ENCODE peak calls at places on chromosomes 5 and 9, in ten cellular contexts. G, C, J, K, Z, V, F, X, N and R are unnamed samples.

GRCh38 chr5:95959051-95959963 is 2.3 kb downstream of the ELL2 start:
- DNase-seq in G (no peak), C (no peak), J (peak; percentile 15), K (no peak), Z (no peak), V (peak; percentile 11), F (no peak), X (no peak), N (no peak), R (no peak)

GRCh38 chr9:16794871-16795639 is 75.4 kb downstream of the BNC2 start:
- DNase-seq in G (no peak), C (peak; percentile 22), J (peak; percentile 51), K (no peak), Z (no peak), V (no peak), F (no peak), X (peak; percentile 76), N (no peak), R (no peak)

GRCh38 chr5:73365301-73365853 is 83.2 kb downstream of the FOXD1 start:
- DNase-seq in G (no peak), C (no peak), J (peak; percentile 80), K (peak; percentile 22), Z (no peak), V (peak; percentile 13), F (no peak), X (no peak), N (no peak), R (no peak)

GRCh38 chr5:5309645-5310044 is 112.8 kb upstream of the ICE1 start:
- DNase-seq in G (no peak), C (no peak), J (no peak), K (no peak), Z (no peak), V (no peak), F (no peak), X (no peak), N (no peak), R (no peak)

GRCh38 chr5:44935871-44936270 is 127.1 kb downstream of the MRPS30 start:
- DNase-seq in G (no peak), C (no peak), J (no peak), K (no peak), Z (no peak), V (no peak), F (no peak), X (no peak), N (no peak), R (no peak)

GRCh38 chr9:135240222-135240621 is 152.8 kb downstream of the OLFM1 start:
- DNase-seq in G (peak; percentile 53), C (no peak), J (no peak), K (no peak), Z (no peak), V (no peak), F (no peak), X (no peak), N (no peak), R (no peak)

GRCh38 chr5:32916648-32917047 is 205.5 kb downstream of the NPR3 start:
- DNase-seq in G (no peak), C (no peak), J (peak; percentile 34), K (peak; percentile 52), Z (no peak), V (peak; percentile 50), F (peak; percentile 4), X (no peak), N (no peak), R (peak; percentile 21)

GRCh38 chr5:126594077-126594476 is 942 bp downstream of the ALDH7A1 start:
- DNase-seq in G (no peak), C (no peak), J (no peak), K (peak; percentile 56), Z (no peak), V (no peak), F (no peak), X (no peak), N (no peak), R (peak; percentile 60)

GRCh38 chr9:100216178-100216787 is 117.2 kb downstream of the INVS start:
- DNase-seq in G (no peak), C (peak; percentile 38), J (peak; percentile 57), K (peak; percentile 66), Z (no peak), V (peak; percentile 42), F (peak; percentile 68), X (no peak), N (peak; percentile 83), R (no peak)

GRCh38 chr5:138998521-138998920 is 123.4 kb upstream of the LRRTM2 start:
- DNase-seq in G (no peak), C (no peak), J (no peak), K (no peak), Z (no peak), V (no peak), F (no peak), X (no peak), N (no peak), R (no peak)

GRCh38 chr5:104594850-104595249 is 1032.3 kb upstream of the NUDT12 start:
- DNase-seq in G (no peak), C (no peak), J (no peak), K (no peak), Z (no peak), V (no peak), F (no peak), X (no peak), N (no peak), R (no peak)

GRCh38 chr5:88729476-88730182 is 153.4 kb downstream of the MEF2C start:
- DNase-seq in G (peak; percentile 48), C (peak; percentile 68), J (peak; percentile 85), K (peak; percentile 80), Z (peak; percentile 28), V (peak; percentile 68), F (peak; percentile 76), X (peak; percentile 68), N (peak; percentile 76), R (peak; percentile 84)

GRCh38 chr5:111706345-111706744 is 50.6 kb downstream of the NREP start:
- DNase-seq in G (no peak), C (no peak), J (no peak), K (no peak), Z (no peak), V (no peak), F (no peak), X (no peak), N (no peak), R (no peak)

GRCh38 chr5:134879456-134879855 is 5.3 kb downstream of the TXNDC15 start:
- DNase-seq in G (no peak), C (no peak), J (no peak), K (no peak), Z (no peak), V (no peak), F (no peak), X (no peak), N (no peak), R (no peak)